ENCODE peak calls at places on chromosomes 2 and 18, in four cellular contexts. S is GM03348, A is AG04450, G is midbrain. W is an unnamed sample.

GRCh38 chr2:63855418-63856301 is 14.0 kb downstream of the UGP2 start:
- DNase-seq in S (no peak), A (no peak), G (no peak), W (no peak)

GRCh38 chr2:96359310-96359709 is 23.7 kb downstream of the NCAPH start:
- DNase-seq in S (no peak), A (no peak), G (peak), W (no peak)

GRCh38 chr2:121626777-121627524 is 22.3 kb downstream of the CLASP1 start:
- DNase-seq in S (no peak), A (no peak), G (no peak), W (no peak)

GRCh38 chr2:11962707-11963358 is 216.4 kb downstream of the LPIN1 start:
- DNase-seq in S (no peak), A (no peak), G (no peak), W (no peak)

GRCh38 chr2:55519908-55520885 is 679 bp downstream of the CFAP36 start:
- DNase-seq in S (peak), A (no peak), G (peak), W (no peak)

GRCh38 chr18:48792611-48793368 is 158.0 kb downstream of the SMAD7 start:
- DNase-seq in S (no peak), A (no peak), G (no peak), W (peak)

GRCh38 chr18:77762632-77763031 is 513.0 kb downstream of the GALR1 start:
- DNase-seq in S (no peak), A (no peak), G (no peak), W (no peak)

GRCh38 chr2:37873229-37873628 is 51.9 kb upstream of the RMDN2 start:
- DNase-seq in S (no peak), A (no peak), G (no peak), W (no peak)

GRCh38 chr2:148507970-148508369 is 136.6 kb upstream of the EPC2 start:
- DNase-seq in S (no peak), A (no peak), G (no peak), W (no peak)

GRCh38 chr2:209473930-209474419 is 50.1 kb downstream of the MAP2 start:
- DNase-seq in S (peak), A (peak), G (no peak), W (peak)

GRCh38 chr18:36025025-36025424 is 42.3 kb downstream of the RPRD1A start:
- DNase-seq in S (no peak), A (peak), G (no peak), W (no peak)

GRCh38 chr2:171723724-171724683 is 36.7 kb downstream of the DYNC1I2 start:
- DNase-seq in S (no peak), A (no peak), G (peak), W (peak)

GRCh38 chr2:8148260-8148880 is 533.5 kb upstream of the ID2 start:
- DNase-seq in S (peak), A (peak), G (no peak), W (peak)

GRCh38 chr18:44458777-44459176 is 221.9 kb upstream of the SETBP1 start:
- DNase-seq in S (peak), A (no peak), G (no peak), W (peak)

GRCh38 chr2:220504890-220505564 is 877.6 kb downstream of the SLC4A3 start:
- DNase-seq in S (peak), A (no peak), G (no peak), W (peak)

GRCh38 chr18:63089041-63089440 is 230.5 kb downstream of the BCL2 start:
- DNase-seq in S (no peak), A (no peak), G (no peak), W (no peak)

GRCh38 chr2:38115216-38116012 is 39.5 kb upstream of the CYP1B1 start:
- DNase-seq in S (peak), A (no peak), G (peak), W (peak)

GRCh38 chr2:13057671-13058070 is 340.9 kb downstream of the TRIB2 start:
- DNase-seq in S (no peak), A (no peak), G (no peak), W (no peak)

GRCh38 chr18:58606236-58606635 is 22.7 kb downstream of the ALPK2 start:
- DNase-seq in S (no peak), A (no peak), G (no peak), W (no peak)

GRCh38 chr2:128260239-128261138 is 58.2 kb downstream of the HS6ST1 start:
- DNase-seq in S (peak), A (no peak), G (peak), W (peak)

GRCh38 chr2:16032282-16033031 is 92.1 kb downstream of the MYCN start:
- DNase-seq in S (no peak), A (no peak), G (no peak), W (no peak)

GRCh38 chr2:116918574-116918973 is 895.9 kb upstream of the DDX18 start:
- DNase-seq in S (no peak), A (no peak), G (no peak), W (no peak)

GRCh38 chr2:112137516-112138142 is 556 bp upstream of the FBLN7 start:
- DNase-seq in S (peak), A (no peak), G (no peak), W (no peak)

GRCh38 chr2:119496682-119497081 is 27.6 kb downstream of the SCTR start:
- DNase-seq in S (no peak), A (no peak), G (no peak), W (no peak)

GRCh38 chr2:241951920-241952319 is 82.4 kb downstream of the RTP5 start:
- DNase-seq in S (no peak), A (no peak), G (no peak), W (no peak)

GRCh38 chr2:144014108-144014507 is 505.8 kb downstream of the ZEB2 start:
- DNase-seq in S (peak), A (no peak), G (no peak), W (no peak)

GRCh38 chr2:29012211-29012681 is 31.1 kb downstream of the TOGARAM2 start:
- DNase-seq in S (peak), A (no peak), G (peak), W (no peak)

GRCh38 chr18:54392621-54393023 is 34.9 kb downstream of the C18orf54 start:
- DNase-seq in S (peak), A (peak), G (peak), W (no peak)

GRCh38 chr2:112321375-112322320 is 46.3 kb downstream of the ZC3H6 start:
- DNase-seq in S (no peak), A (no peak), G (no peak), W (no peak)

GRCh38 chr18:75478996-75479870 is 51.7 kb upstream of the SMIM21 start:
- DNase-seq in S (peak), A (no peak), G (peak), W (peak)

GRCh38 chr2:46487667-46488333 is 8.4 kb downstream of the TMEM247 start:
- DNase-seq in S (peak), A (peak), G (no peak), W (peak)

GRCh38 chr2:105102963-105103421 is 65.1 kb downstream of the MRPS9 start:
- DNase-seq in S (peak), A (peak), G (no peak), W (peak)

GRCh38 chr2:108346827-108347226 is 30.9 kb upstream of the SULT1C4 start:
- DNase-seq in S (no peak), A (no peak), G (no peak), W (no peak)

GRCh38 chr2:37526323-37526722 is 145.1 kb downstream of the CDC42EP3 start:
- DNase-seq in S (no peak), A (no peak), G (no peak), W (no peak)